ENCODE peak calls at places on chromosomes 12 and 14, in six cellular contexts. One of them, this sample, is unnamed.

GRCh38 chr14:29580763-29581162 is 346.9 kb downstream of the PRKD1 start:
- DNase-seq in body of pancreas: no peak
- DNase-seq in left lung: no peak
- DNase-seq in kidney: no peak
- DNase-seq in K562: no peak
- DNase-seq in HL-60: no peak
- DNase-seq in this sample: no peak

GRCh38 chr14:56875104-56875675 is 64.9 kb upstream of the OTX2 start:
- DNase-seq in kidney: no peak
- DNase-seq in body of pancreas: no peak
- DNase-seq in K562: no peak
- DNase-seq in left lung: no peak
- DNase-seq in HL-60: no peak
- DNase-seq in this sample: no peak

GRCh38 chr14:91786188-91786587 is 54.3 kb upstream of the CATSPERB start:
- DNase-seq in HL-60: no peak
- DNase-seq in K562: no peak
- DNase-seq in kidney: no peak
- DNase-seq in body of pancreas: no peak
- DNase-seq in left lung: no peak
- DNase-seq in this sample: no peak

GRCh38 chr14:106738075-106738474 is 1211.7 kb downstream of the TMEM121 start:
- DNase-seq in body of pancreas: no peak
- DNase-seq in kidney: no peak
- DNase-seq in K562: no peak
- DNase-seq in HL-60: no peak
- DNase-seq in left lung: no peak
- DNase-seq in this sample: no peak

GRCh38 chr12:119113587-119113986 is 65.1 kb upstream of the HSPB8 start:
- DNase-seq in K562: no peak
- DNase-seq in HL-60: no peak
- DNase-seq in kidney: no peak
- DNase-seq in body of pancreas: no peak
- DNase-seq in left lung: no peak
- DNase-seq in this sample: no peak

GRCh38 chr12:6960291-6961277 is 9.4 kb downstream of the PTPN6 start:
- DNase-seq in HL-60: peak; percentile 78
- DNase-seq in body of pancreas: no peak
- DNase-seq in kidney: no peak
- DNase-seq in K562: peak; percentile 65
- DNase-seq in left lung: no peak
- DNase-seq in this sample: peak; percentile 34

GRCh38 chr14:30993071-30993470 is 32.4 kb upstream of the AP4S1 start:
- DNase-seq in HL-60: no peak
- DNase-seq in kidney: no peak
- DNase-seq in body of pancreas: no peak
- DNase-seq in K562: no peak
- DNase-seq in left lung: no peak
- DNase-seq in this sample: no peak

GRCh38 chr14:63992858-63993257 is 140.1 kb downstream of the SYNE2 start:
- DNase-seq in left lung: no peak
- DNase-seq in kidney: no peak
- DNase-seq in body of pancreas: no peak
- DNase-seq in K562: no peak
- DNase-seq in HL-60: no peak
- DNase-seq in this sample: no peak

GRCh38 chr12:21456291-21456780 is 18.9 kb downstream of the PYROXD1 start:
- DNase-seq in HL-60: no peak
- DNase-seq in K562: no peak
- DNase-seq in kidney: no peak
- DNase-seq in left lung: no peak
- DNase-seq in body of pancreas: no peak
- DNase-seq in this sample: no peak

GRCh38 chr14:104135904-104136471 is 2.4 kb upstream of the KIF26A start:
- DNase-seq in left lung: peak; percentile 67
- DNase-seq in kidney: peak; percentile 56
- DNase-seq in K562: no peak
- DNase-seq in body of pancreas: peak; percentile 19
- DNase-seq in HL-60: no peak
- DNase-seq in this sample: no peak

GRCh38 chr14:36367985-36368774 is 47.7 kb upstream of the MBIP start:
- DNase-seq in left lung: no peak
- DNase-seq in body of pancreas: no peak
- DNase-seq in HL-60: no peak
- DNase-seq in kidney: no peak
- DNase-seq in K562: no peak
- DNase-seq in this sample: no peak

GRCh38 chr14:99564256-99564902 is 39.6 kb downstream of the CCDC85C start:
- DNase-seq in body of pancreas: peak; percentile 78
- DNase-seq in K562: no peak
- DNase-seq in left lung: no peak
- DNase-seq in HL-60: no peak
- DNase-seq in kidney: no peak
- DNase-seq in this sample: no peak

GRCh38 chr14:34596891-34597290 is 33.1 kb downstream of the SNX6 start:
- DNase-seq in left lung: no peak
- DNase-seq in K562: no peak
- DNase-seq in kidney: no peak
- DNase-seq in HL-60: no peak
- DNase-seq in body of pancreas: no peak
- DNase-seq in this sample: no peak

GRCh38 chr12:48988030-48988649 is 10.0 kb downstream of the WNT1 start:
- DNase-seq in K562: peak; percentile 77
- DNase-seq in kidney: no peak
- DNase-seq in body of pancreas: peak; percentile 76
- DNase-seq in left lung: peak; percentile 83
- DNase-seq in HL-60: peak; percentile 61
- DNase-seq in this sample: peak; percentile 64

GRCh38 chr14:103372552-103373304 is 12.5 kb upstream of the MARK3 start:
- DNase-seq in kidney: no peak
- DNase-seq in HL-60: no peak
- DNase-seq in left lung: no peak
- DNase-seq in body of pancreas: no peak
- DNase-seq in K562: peak; percentile 82
- DNase-seq in this sample: no peak

GRCh38 chr12:83389237-83389996 is 702.7 kb downstream of the TMTC2 start:
- DNase-seq in left lung: peak; percentile 57
- DNase-seq in kidney: no peak
- DNase-seq in body of pancreas: peak; percentile 74
- DNase-seq in HL-60: peak; percentile 45
- DNase-seq in K562: peak; percentile 48
- DNase-seq in this sample: peak; percentile 43

GRCh38 chr12:71558445-71558844 is 105.2 kb downstream of the ZFC3H1 start:
- DNase-seq in body of pancreas: no peak
- DNase-seq in K562: no peak
- DNase-seq in left lung: no peak
- DNase-seq in HL-60: no peak
- DNase-seq in kidney: no peak
- DNase-seq in this sample: no peak

GRCh38 chr12:39846971-39847661 is 227.5 kb upstream of the ABCD2 start:
- DNase-seq in body of pancreas: no peak
- DNase-seq in kidney: no peak
- DNase-seq in left lung: no peak
- DNase-seq in K562: no peak
- DNase-seq in HL-60: no peak
- DNase-seq in this sample: no peak

GRCh38 chr12:76542908-76543307 is 16.7 kb downstream of the OSBPL8 start:
- DNase-seq in body of pancreas: no peak
- DNase-seq in K562: no peak
- DNase-seq in left lung: no peak
- DNase-seq in HL-60: peak; percentile 52
- DNase-seq in kidney: no peak
- DNase-seq in this sample: no peak
- TF ChIP-seq CTCF in body of pancreas: no peak
- TF ChIP-seq CTCF in K562: no peak
- TF ChIP-seq CTCF in left lung: no peak
- TF ChIP-seq CTCF in HL-60: no peak
- TF ChIP-seq CTCF in kidney: no peak
- TF ChIP-seq CTCF in this sample: no peak

GRCh38 chr12:124792961-124793441 is 70.7 kb downstream of the SCARB1 start:
- DNase-seq in HL-60: no peak
- DNase-seq in left lung: peak; percentile 41
- DNase-seq in kidney: no peak
- DNase-seq in body of pancreas: no peak
- DNase-seq in K562: no peak
- DNase-seq in this sample: peak; percentile 50

GRCh38 chr12:124792177-124792576 is 71.5 kb downstream of the SCARB1 start:
- DNase-seq in HL-60: no peak
- DNase-seq in kidney: no peak
- DNase-seq in left lung: peak; percentile 59
- DNase-seq in body of pancreas: no peak
- DNase-seq in K562: no peak
- DNase-seq in this sample: no peak

GRCh38 chr12:124796303-124796957 is 67.2 kb downstream of the SCARB1 start:
- DNase-seq in body of pancreas: no peak
- DNase-seq in HL-60: no peak
- DNase-seq in left lung: peak; percentile 7
- DNase-seq in kidney: no peak
- DNase-seq in K562: no peak
- DNase-seq in this sample: no peak

GRCh38 chr12:124797321-124797720 is 66.3 kb downstream of the SCARB1 start:
- DNase-seq in body of pancreas: no peak
- DNase-seq in left lung: peak; percentile 13
- DNase-seq in kidney: no peak
- DNase-seq in HL-60: peak; percentile 50
- DNase-seq in K562: no peak
- DNase-seq in this sample: no peak

DNA sequence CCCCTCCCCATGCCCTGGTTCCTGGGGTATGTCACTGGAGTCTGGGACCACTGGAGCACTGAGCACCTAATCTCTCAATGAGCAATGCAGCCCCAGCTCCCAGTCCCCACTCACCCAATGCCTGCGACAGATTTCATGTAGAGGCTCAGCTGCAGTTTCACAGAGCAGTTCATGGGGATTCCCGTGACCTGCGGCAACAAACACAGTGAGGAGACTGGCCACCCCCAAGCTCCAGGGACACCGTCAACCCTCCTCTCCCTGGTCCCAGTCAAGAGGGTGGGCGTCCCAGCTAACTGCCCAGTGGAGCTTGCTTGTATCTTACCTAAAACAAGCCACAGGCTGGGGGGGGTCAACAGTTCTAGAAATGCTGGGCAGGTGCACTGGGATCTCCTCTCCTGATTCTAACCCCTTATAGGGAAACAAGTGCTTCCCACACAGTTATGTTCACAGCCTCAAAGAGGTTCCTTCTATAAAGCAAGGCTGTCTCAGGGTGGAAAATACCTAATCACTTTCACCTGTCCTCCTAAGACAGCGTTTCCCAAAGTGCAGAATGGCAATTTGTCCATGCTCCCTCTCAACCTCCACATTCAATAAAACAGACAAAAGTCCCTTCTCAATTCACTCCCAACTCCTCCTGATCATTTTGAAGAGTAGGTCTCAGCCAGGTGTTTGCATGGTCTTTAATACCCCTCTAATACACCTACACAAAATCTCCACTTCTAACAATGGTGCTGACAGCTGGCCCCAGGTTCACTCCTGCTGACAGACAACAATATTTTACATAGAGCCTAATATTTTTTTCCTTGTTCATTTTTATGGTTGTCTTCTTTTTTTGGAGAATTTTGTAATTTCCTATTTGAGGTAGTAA is 68.3 kb downstream of the SCARB1 start:
- DNase-seq in HL-60: no peak
- DNase-seq in kidney: no peak
- DNase-seq in K562: no peak
- DNase-seq in body of pancreas: no peak
- DNase-seq in left lung: peak; percentile 10
- DNase-seq in this sample: no peak
- H3K27ac ChIP-seq in HL-60: no peak overlapping the region
- H3K27ac ChIP-seq in kidney: no peak overlapping the region
- H3K27ac ChIP-seq in K562: no peak overlapping the region
- H3K27ac ChIP-seq in body of pancreas: no peak overlapping the region
- H3K27ac ChIP-seq in left lung: no peak overlapping the region
- H3K27ac ChIP-seq in this sample: no peak overlapping the region

GRCh38 chr12:16685107-16685506 is 79.1 kb upstream of the LMO3 start:
- DNase-seq in HL-60: no peak
- DNase-seq in K562: no peak
- DNase-seq in kidney: no peak
- DNase-seq in left lung: no peak
- DNase-seq in body of pancreas: no peak
- DNase-seq in this sample: no peak
- TF ChIP-seq CTCF in HL-60: no peak
- TF ChIP-seq CTCF in K562: no peak
- TF ChIP-seq CTCF in kidney: no peak
- TF ChIP-seq CTCF in left lung: no peak
- TF ChIP-seq CTCF in body of pancreas: no peak
- TF ChIP-seq CTCF in this sample: no peak

GRCh38 chr14:60093088-60093487 is 1.4 kb downstream of the PCNX4 start:
- DNase-seq in kidney: no peak
- DNase-seq in HL-60: no peak
- DNase-seq in left lung: no peak
- DNase-seq in body of pancreas: no peak
- DNase-seq in K562: no peak
- DNase-seq in this sample: no peak

GRCh38 chr14:60094306-60094897 is 2.7 kb downstream of the PCNX4 start:
- DNase-seq in HL-60: no peak
- DNase-seq in kidney: no peak
- DNase-seq in K562: peak; percentile 77
- DNase-seq in body of pancreas: no peak
- DNase-seq in left lung: no peak
- DNase-seq in this sample: no peak

GRCh38 chr14:60093606-60094005 is 1.9 kb downstream of the PCNX4 start:
- DNase-seq in HL-60: no peak
- DNase-seq in left lung: no peak
- DNase-seq in K562: no peak
- DNase-seq in kidney: no peak
- DNase-seq in body of pancreas: no peak
- DNase-seq in this sample: no peak

GRCh38 chr14:60097974-60098373 is 6.3 kb downstream of the PCNX4 start:
- DNase-seq in K562: peak; percentile 58
- DNase-seq in kidney: no peak
- DNase-seq in body of pancreas: no peak
- DNase-seq in HL-60: no peak
- DNase-seq in left lung: no peak
- DNase-seq in this sample: no peak

GRCh38 chr14:60095781-60096450 is 4.2 kb downstream of the PCNX4 start:
- DNase-seq in HL-60: no peak
- DNase-seq in kidney: no peak
- DNase-seq in left lung: no peak
- DNase-seq in body of pancreas: no peak
- DNase-seq in K562: no peak
- DNase-seq in this sample: no peak
- H3K27ac ChIP-seq in HL-60: no peak overlapping the region
- H3K27ac ChIP-seq in kidney: no peak overlapping the region
- H3K27ac ChIP-seq in left lung: no peak overlapping the region
- H3K27ac ChIP-seq in body of pancreas: no peak overlapping the region
- H3K27ac ChIP-seq in K562: no peak overlapping the region
- H3K27ac ChIP-seq in this sample: no peak overlapping the region

GRCh38 chr14:22664261-22664660 is 20.1 kb upstream of the OR6J1 start:
- DNase-seq in body of pancreas: no peak
- DNase-seq in left lung: no peak
- DNase-seq in K562: no peak
- DNase-seq in kidney: no peak
- DNase-seq in HL-60: no peak
- DNase-seq in this sample: no peak
- TF ChIP-seq CTCF in body of pancreas: no peak
- TF ChIP-seq CTCF in left lung: no peak
- TF ChIP-seq CTCF in K562: no peak
- TF ChIP-seq CTCF in kidney: no peak
- TF ChIP-seq CTCF in HL-60: no peak
- TF ChIP-seq CTCF in this sample: no peak